ENCODE peak calls at places on chromosomes 11 and 22, in seven cellular contexts. D, M, Y, Z, V, G and I are unnamed samples.

GRCh38 chr11:76216536-76217326 is 10.4 kb upstream of the WNT11 start:
- DNase-seq in D (no peak), M (no peak), Y (no peak), Z (no peak), V (no peak), G (no peak), I (no peak)

GRCh38 chr22:39003165-39003638 is 10.9 kb upstream of the APOBEC3C start:
- DNase-seq in D (peak; percentile 91), M (no peak), Y (peak; percentile 73), Z (peak; percentile 68), V (peak; percentile 51), G (peak; percentile 50), I (peak; percentile 14)

GRCh38 chr22:48205790-48206189 is 1443.3 kb downstream of the TBC1D22A start:
- DNase-seq in D (no peak), M (no peak), Y (no peak), Z (no peak), V (no peak), G (no peak), I (no peak)

GRCh38 chr22:21942407-21942895 is 10.2 kb downstream of the PPM1F start:
- DNase-seq in D (no peak), M (no peak), Y (peak; percentile 63), Z (peak; percentile 31), V (no peak), G (no peak), I (peak; percentile 8)

GRCh38 chr11:73284106-73284505 is 12.0 kb downstream of the P2RY6 start:
- DNase-seq in D (no peak), M (no peak), Y (no peak), Z (no peak), V (no peak), G (no peak), I (no peak)

GRCh38 chr11:68066742-68067141 is 27.9 kb downstream of the TCIRG1 start:
- DNase-seq in D (no peak), M (peak; percentile 53), Y (no peak), Z (no peak), V (no peak), G (no peak), I (peak; percentile 27)

GRCh38 chr11:95991101-95991500 is 67.2 kb upstream of the MTMR2 start:
- DNase-seq in D (no peak), M (no peak), Y (peak; percentile 53), Z (no peak), V (no peak), G (no peak), I (no peak)

GRCh38 chr11:122108192-122108799 is 7.7 kb downstream of the BLID start:
- DNase-seq in D (peak; percentile 49), M (no peak), Y (no peak), Z (no peak), V (no peak), G (peak; percentile 65), I (no peak)

GRCh38 chr11:67117667-67118058 is 1.4 kb upstream of the KDM2A start:
- DNase-seq in D (peak; percentile 56), M (no peak), Y (no peak), Z (no peak), V (peak; percentile 19), G (no peak), I (no peak)

GRCh38 chr22:16838073-16838472 is 12.9 kb upstream of the XKR3 start:
- DNase-seq in D (no peak), M (no peak), Y (no peak), Z (no peak), V (no peak), G (no peak), I (no peak)

GRCh38 chr11:47261291-47261800 is 3.5 kb downstream of the NR1H3 start:
- DNase-seq in D (no peak), M (no peak), Y (no peak), Z (no peak), V (no peak), G (no peak), I (no peak)

GRCh38 chr11:104897891-104898684 is at the start of gene CASP12:
- DNase-seq in D (no peak), M (no peak), Y (no peak), Z (no peak), V (no peak), G (no peak), I (no peak)

GRCh38 chr11:66003291-66003690 is 988 bp downstream of the BANF1 start:
- DNase-seq in D (no peak), M (no peak), Y (no peak), Z (no peak), V (no peak), G (no peak), I (no peak)

GRCh38 chr11:11426226-11426915 is 73.3 kb upstream of the CSNK2A3 start:
- DNase-seq in D (no peak), M (no peak), Y (no peak), Z (no peak), V (no peak), G (no peak), I (no peak)

GRCh38 chr11:1226226-1226961 is 3.5 kb downstream of the MUC5B start:
- DNase-seq in D (peak; percentile 33), M (no peak), Y (no peak), Z (no peak), V (no peak), G (no peak), I (no peak)

GRCh38 chr11:61516675-61517516 is 8.3 kb downstream of the LRRC10B start:
- DNase-seq in D (peak; percentile 77), M (no peak), Y (peak; percentile 72), Z (peak; percentile 86), V (peak; percentile 27), G (peak; percentile 28), I (peak; percentile 50)

GRCh38 chr22:25775501-25775900 is 33.5 kb downstream of the MYO18B start:
- DNase-seq in D (peak; percentile 64), M (no peak), Y (no peak), Z (no peak), V (no peak), G (no peak), I (no peak)

GRCh38 chr11:69485337-69486041 is 4.0 kb downstream of the LINC01488 start:
- DNase-seq in D (no peak), M (no peak), Y (no peak), Z (no peak), V (no peak), G (no peak), I (no peak)

GRCh38 chr11:69487391-69487790 is 5.9 kb downstream of the LINC01488 start:
- DNase-seq in D (no peak), M (no peak), Y (no peak), Z (no peak), V (no peak), G (no peak), I (no peak)

GRCh38 chr11:69484427-69485259 is 3.2 kb downstream of the LINC01488 start:
- DNase-seq in D (no peak), M (no peak), Y (no peak), Z (no peak), V (no peak), G (no peak), I (no peak)

GRCh38 chr11:69486773-69487266 is 5.4 kb downstream of the LINC01488 start:
- DNase-seq in D (no peak), M (no peak), Y (no peak), Z (no peak), V (no peak), G (no peak), I (no peak)

GRCh38 chr11:69486056-69486772 is 4.8 kb downstream of the LINC01488 start:
- DNase-seq in D (no peak), M (no peak), Y (no peak), Z (no peak), V (no peak), G (no peak), I (no peak)
- H3K27ac ChIP-seq in D (no peak overlapping the region), M (no peak overlapping the region), Y (no peak overlapping the region), Z (no peak overlapping the region), V (no peak overlapping the region), G (no peak overlapping the region), I (no peak overlapping the region)

GRCh38 chr11:36212507-36212906 is 76.7 kb downstream of the COMMD9 start:
- DNase-seq in D (no peak), M (no peak), Y (no peak), Z (no peak), V (no peak), G (no peak), I (no peak)

GRCh38 chr11:36214484-36214883 is 74.7 kb downstream of the COMMD9 start:
- DNase-seq in D (no peak), M (no peak), Y (peak; percentile 78), Z (no peak), V (no peak), G (no peak), I (no peak)

GRCh38 chr11:36214976-36215687 is 74.1 kb downstream of the COMMD9 start:
- DNase-seq in D (no peak), M (peak; percentile 43), Y (no peak), Z (no peak), V (no peak), G (no peak), I (peak; percentile 49)

GRCh38 chr11:36211735-36212430 is 77.3 kb downstream of the COMMD9 start:
- DNase-seq in D (no peak), M (no peak), Y (no peak), Z (no peak), V (no peak), G (no peak), I (no peak)

DNA sequence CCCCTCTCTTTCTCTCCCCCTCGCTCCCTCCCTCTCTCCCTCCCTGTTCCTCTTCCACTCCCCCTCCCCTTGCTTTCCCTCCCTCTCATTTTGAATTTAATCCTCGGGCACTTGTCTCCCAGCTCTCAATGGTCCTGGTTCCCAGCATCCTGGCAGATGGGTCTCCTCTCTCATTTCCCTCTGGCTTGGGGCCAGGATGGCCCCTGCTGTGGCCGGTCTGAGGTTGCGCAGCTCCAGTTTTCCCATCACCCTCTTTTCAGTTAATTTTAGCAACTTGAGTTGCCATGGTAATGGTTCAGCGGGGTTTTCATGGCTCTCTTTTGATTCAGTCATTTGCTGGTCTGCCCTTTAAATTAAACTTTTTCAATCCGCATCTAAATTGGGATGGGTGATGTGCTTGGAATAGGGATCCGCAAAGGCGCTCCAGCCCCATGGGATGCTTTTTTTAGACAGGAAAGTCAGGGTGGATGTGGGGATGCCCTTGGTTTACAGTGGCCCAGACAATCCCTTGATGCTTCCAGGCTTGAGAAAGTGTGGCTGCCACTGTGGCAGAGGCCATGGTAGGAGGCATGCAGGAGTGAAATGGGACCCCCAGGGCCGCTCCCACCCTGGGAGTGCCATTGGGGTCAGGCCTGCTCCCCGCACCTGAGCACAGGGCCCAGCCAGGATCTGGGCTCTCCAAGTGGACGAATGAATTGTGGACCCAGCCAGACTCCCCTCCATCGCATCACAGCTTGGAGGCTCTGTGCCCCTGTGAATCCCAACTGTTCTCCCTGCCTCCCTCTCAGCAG is 76.0 kb downstream of the COMMD9 start:
- DNase-seq in D (no peak), M (no peak), Y (no peak), Z (no peak), V (no peak), G (peak; percentile 23), I (peak; percentile 52)
- H3K27ac ChIP-seq in D (no peak overlapping the region), M (peak overlapping the region; percentile 84), Y (no peak overlapping the region), Z (no peak overlapping the region), V (no peak overlapping the region), G (peak overlapping the region; percentile 84), I (peak overlapping the region; percentile 44)

DNA sequence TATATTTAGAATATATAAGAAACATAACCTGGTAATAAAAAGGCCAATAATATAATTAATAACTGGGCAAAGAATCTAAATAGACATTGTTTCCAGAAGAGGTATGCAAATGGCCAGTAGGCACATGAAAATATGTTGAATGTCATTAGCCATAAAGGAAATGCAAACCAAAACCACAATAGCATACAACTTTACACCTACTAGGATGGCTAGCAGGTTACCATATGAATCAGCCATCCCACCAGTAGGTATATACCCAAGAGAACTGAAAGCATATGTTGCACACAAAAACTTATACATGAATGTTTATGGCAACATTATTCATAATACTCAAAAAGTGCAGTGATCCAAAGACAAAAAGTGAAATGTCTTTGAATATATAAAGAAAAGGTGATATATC is 2.7 kb upstream of the OR2D2 start:
- DNase-seq in D (no peak), M (no peak), Y (no peak), Z (no peak), V (no peak), G (no peak), I (no peak)
- H3K27ac ChIP-seq in D (no peak overlapping the region), M (no peak overlapping the region), Y (no peak overlapping the region), Z (no peak overlapping the region), V (no peak overlapping the region), G (no peak overlapping the region), I (no peak overlapping the region)

GRCh38 chr11:20631525-20632168 is 32.2 kb downstream of the SLC6A5 start:
- DNase-seq in D (no peak), M (no peak), Y (peak; percentile 24), Z (no peak), V (no peak), G (no peak), I (no peak)
- H3K27ac ChIP-seq in D (no peak overlapping the region), M (no peak overlapping the region), Y (no peak overlapping the region), Z (no peak overlapping the region), V (no peak overlapping the region), G (no peak overlapping the region), I (no peak overlapping the region)